ENCODE peak calls at places on chromosomes 1 and 21, in nine cellular contexts. J is H1, Y is HCT116, Z is K562, M is NB4, W is WTC11, A is A549, U is SK-N-SH, C is HepG2. G is an unnamed sample.

GRCh38 chr1:201400257-201401230 is 1.4 kb upstream of the LAD1 start:
- DNase-seq in A (no peak), U (no peak), W (no peak), C (no peak), Y (no peak), J (no peak), M (no peak), Z (no peak), G (no peak)

GRCh38 chr1:56683569-56683968 is 38.5 kb downstream of the PRKAA2 start:
- DNase-seq in Y (no peak), C (peak), U (no peak), W (no peak), J (no peak), A (no peak), Z (no peak), M (no peak), G (no peak)

GRCh38 chr1:67952071-67952470 is 98.4 kb downstream of the DIRAS3 start:
- DNase-seq in Y (no peak), U (no peak), C (no peak), M (no peak), A (no peak), W (no peak), J (no peak), Z (no peak), G (peak)

GRCh38 chr1:241465673-241466072 is 53.9 kb downstream of the FH start:
- DNase-seq in J (no peak), Y (no peak), U (no peak), A (no peak), Z (no peak), M (no peak), C (no peak), W (no peak), G (no peak)

GRCh38 chr1:115911298-115911697 is 65.0 kb upstream of the SLC22A15 start:
- DNase-seq in J (no peak), U (no peak), M (no peak), W (no peak), Z (no peak), C (no peak), Y (no peak), A (no peak), G (no peak)

GRCh38 chr1:6447818-6448748 is 17.9 kb downstream of the TNFRSF25 start:
- DNase-seq in W (peak), Z (no peak), C (peak), J (peak), Y (peak), A (no peak), M (no peak), U (no peak), G (no peak)

GRCh38 chr1:196180847-196181593 is 427.2 kb downstream of the KCNT2 start:
- DNase-seq in W (no peak), U (no peak), Z (no peak), Y (peak), M (peak), C (no peak), J (no peak), A (peak), G (peak)

GRCh38 chr1:27598288-27598687 is 5.7 kb downstream of the AHDC1 start:
- DNase-seq in C (no peak), U (peak), M (no peak), J (no peak), Y (no peak), A (no peak), Z (no peak), W (peak), G (no peak)

GRCh38 chr1:28122183-28122582 is 33.8 kb upstream of the EYA3 start:
- DNase-seq in A (no peak), U (no peak), J (no peak), Z (no peak), C (no peak), Y (no peak), M (no peak), W (no peak), G (no peak)

GRCh38 chr1:45244660-45245059 is 38.3 kb upstream of the ZSWIM5 start:
- DNase-seq in Y (no peak), A (no peak), J (no peak), W (no peak), U (no peak), Z (no peak), C (no peak), M (no peak), G (no peak)

GRCh38 chr1:154431586-154432373 is 26.6 kb downstream of the IL6R start:
- DNase-seq in W (no peak), J (no peak), A (peak), Y (no peak), C (no peak), M (peak), Z (peak), U (no peak), G (peak)

GRCh38 chr1:3053366-3053980 is 15.5 kb upstream of the PRDM16 start:
- DNase-seq in M (no peak), Y (no peak), U (no peak), Z (no peak), W (no peak), J (no peak), C (no peak), A (no peak), G (no peak)

GRCh38 chr1:225480825-225481434 is 53.1 kb upstream of the LBR start:
- DNase-seq in A (peak), M (peak), Y (peak), W (peak), J (peak), C (peak), U (peak), Z (peak), G (peak)

GRCh38 chr1:80892452-80892995 is 908.2 kb upstream of the ADGRL2 start:
- DNase-seq in M (no peak), C (no peak), J (no peak), W (no peak), Z (no peak), Y (no peak), U (no peak), A (no peak), G (no peak)

GRCh38 chr1:59367269-59368006 is 70.5 kb downstream of the FGGY start:
- DNase-seq in U (no peak), C (no peak), Y (no peak), J (no peak), Z (no peak), A (no peak), M (peak), W (no peak), G (no peak)

GRCh38 chr1:234926574-234927311 is 201.9 kb downstream of the TOMM20 start:
- DNase-seq in W (no peak), U (no peak), C (no peak), J (no peak), Z (no peak), A (no peak), M (no peak), Y (no peak), G (peak)

GRCh38 chr1:167344605-167345385 is 124.1 kb downstream of the POU2F1 start:
- DNase-seq in M (no peak), J (no peak), Y (no peak), Z (no peak), W (no peak), C (no peak), U (no peak), A (no peak), G (no peak)

GRCh38 chr1:195941314-195941713 is 666.9 kb downstream of the KCNT2 start:
- DNase-seq in A (no peak), Y (no peak), M (no peak), Z (no peak), J (no peak), W (no peak), U (no peak), C (no peak), G (no peak)

GRCh38 chr1:17274186-17275170 is 25.6 kb downstream of the PADI3 start:
- DNase-seq in A (peak), W (peak), Y (peak), M (peak), U (peak), C (peak), Z (peak), J (peak), G (peak)

GRCh38 chr1:213993929-213994328 is 6.2 kb downstream of the PROX1 start:
- DNase-seq in Z (no peak), Y (no peak), W (no peak), C (no peak), J (no peak), M (no peak), U (peak), A (no peak), G (no peak)

GRCh38 chr1:183807549-183808168 is 2.7 kb downstream of the RGL1 start:
- DNase-seq in W (no peak), A (no peak), U (no peak), Y (no peak), Z (no peak), C (no peak), M (no peak), J (no peak), G (no peak)

GRCh38 chr1:180560200-180560867 is 1.6 kb downstream of the OVAAL start:
- DNase-seq in A (no peak), J (no peak), Y (no peak), M (no peak), W (no peak), U (no peak), C (peak), Z (no peak), G (no peak)

GRCh38 chr1:193606035-193606434 is 419.6 kb upstream of the B3GALT2 start:
- DNase-seq in U (no peak), C (no peak), J (no peak), A (no peak), Z (no peak), M (no peak), W (no peak), Y (no peak), G (no peak)

GRCh38 chr1:147072371-147073061 is 99.8 kb downstream of the PRKAB2 start:
- DNase-seq in Z (no peak), Y (no peak), J (peak), C (no peak), W (peak), M (no peak), A (no peak), U (peak), G (no peak)

GRCh38 chr1:48692235-48692634 is 84.5 kb downstream of the BEND5 start:
- DNase-seq in W (no peak), U (no peak), A (no peak), Y (no peak), J (no peak), C (no peak), M (no peak), Z (no peak), G (no peak)

GRCh38 chr1:51926171-51926812 is 47.8 kb upstream of the NRDC start:
- DNase-seq in W (no peak), Y (no peak), M (peak), U (no peak), Z (peak), J (no peak), C (no peak), A (peak), G (peak)

GRCh38 chr1:91579658-91580228 is 79.1 kb downstream of the CDC7 start:
- DNase-seq in U (no peak), C (no peak), W (no peak), M (no peak), A (no peak), J (no peak), Y (no peak), Z (no peak), G (no peak)

GRCh38 chr1:41411229-41411628 is 50.0 kb downstream of the FOXO6 start:
- DNase-seq in A (no peak), Y (no peak), M (no peak), Z (no peak), U (no peak), W (no peak), J (no peak), C (no peak), G (no peak)

DNA sequence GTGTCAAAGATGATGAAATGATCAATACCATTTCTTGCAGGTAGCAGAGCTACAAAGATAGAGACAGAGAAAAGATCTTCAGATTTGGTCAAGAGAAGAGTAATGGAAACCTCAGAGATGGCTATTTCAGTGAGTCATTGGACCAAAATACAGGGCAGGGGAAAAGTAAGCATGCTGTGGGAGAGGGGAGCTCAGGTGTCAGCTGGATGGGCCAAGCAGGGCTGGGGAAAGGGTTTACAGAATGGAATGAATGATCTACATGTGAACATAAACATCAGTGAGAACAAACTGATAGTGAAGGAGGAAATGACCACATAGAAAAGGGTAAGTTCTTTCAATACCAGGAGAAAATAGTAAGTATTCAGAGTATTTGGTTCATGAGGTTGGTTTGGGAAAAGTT is 61.4 kb upstream of the CNN3 start:
- DNase-seq in Z (no peak), C (no peak), Y (no peak), W (no peak), J (no peak), A (no peak), M (no peak), U (no peak), G (peak)
- TF ChIP-seq MAX in Z (no peak), C (no peak), Y (no peak), W (no peak), J (no peak), A (no peak), M (no peak), U (no peak), G (no peak)

DNA sequence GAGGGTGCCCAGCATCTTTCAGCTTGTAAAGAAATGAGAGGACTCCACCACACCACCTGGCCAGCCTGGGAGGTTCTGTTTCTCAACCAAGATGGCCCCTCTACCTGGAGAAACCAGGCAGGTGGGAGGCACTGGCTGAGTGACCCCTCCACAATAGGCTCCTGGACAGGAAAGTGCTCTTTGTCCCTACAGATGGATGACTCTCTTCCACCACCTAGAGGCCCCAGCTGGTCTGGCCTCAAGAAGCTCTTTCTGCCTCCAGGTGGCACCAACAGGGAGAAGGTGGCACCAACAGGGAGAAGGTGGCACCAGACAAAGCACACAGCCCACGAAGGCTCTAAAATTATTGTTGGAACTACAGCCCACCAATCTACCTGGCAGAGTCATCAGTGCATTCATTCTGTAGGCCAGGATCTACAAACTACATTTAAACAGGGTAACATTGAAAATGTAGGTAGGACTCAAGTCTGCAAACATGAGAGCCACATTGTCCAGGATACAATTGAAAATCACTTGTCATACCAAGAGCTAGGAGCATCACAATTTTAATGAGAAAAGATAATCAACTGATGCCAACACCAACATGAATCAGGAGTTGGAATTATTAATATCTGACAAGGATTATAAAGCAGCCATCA is 14.4 kb downstream of the TMPRSS3 start:
- DNase-seq in U (no peak), Y (peak), W (peak), C (peak), J (no peak), Z (no peak), M (peak), A (peak), G (peak)
- TF ChIP-seq MAX in U (no peak), Y (peak), W (no peak), C (no peak), J (peak), Z (no peak), M (no peak), A (no peak), G (no peak)

GRCh38 chr1:233815357-233815756 is 89.1 kb upstream of the SLC35F3 start:
- DNase-seq in C (no peak), W (no peak), Y (no peak), U (no peak), A (no peak), Z (no peak), M (no peak), J (no peak), G (no peak)
- TF ChIP-seq MAX in C (no peak), W (no peak), Y (no peak), U (no peak), A (no peak), Z (no peak), M (no peak), J (no peak), G (no peak)

GRCh38 chr1:212313616-212314015 is 28.4 kb downstream of the PPP2R5A start:
- DNase-seq in Z (no peak), M (no peak), J (no peak), W (no peak), U (no peak), A (no peak), C (no peak), Y (no peak), G (no peak)
- TF ChIP-seq MAX in Z (no peak), M (no peak), J (no peak), W (no peak), U (no peak), A (no peak), C (no peak), Y (no peak), G (no peak)

DNA sequence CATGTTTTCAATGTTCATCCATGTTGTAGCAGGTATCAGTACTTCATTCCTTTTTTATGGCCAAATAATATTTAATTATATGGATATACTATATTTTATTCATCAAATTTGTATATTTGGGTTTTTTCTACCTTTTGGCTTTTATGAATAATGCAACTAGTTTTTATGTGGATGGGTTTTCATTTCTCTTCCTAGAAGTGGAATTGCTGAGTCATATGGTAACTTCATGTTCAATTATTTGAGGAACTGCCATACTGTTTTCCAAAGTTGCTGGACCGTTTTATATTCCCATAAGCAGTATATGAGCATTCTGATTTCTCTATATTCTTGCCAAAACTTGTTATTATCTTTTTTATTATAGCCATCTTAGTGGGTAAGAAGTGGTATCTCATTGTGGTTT is 16.0 kb downstream of the CFAP57 start:
- DNase-seq in Y (no peak), U (no peak), W (no peak), A (no peak), M (no peak), Z (no peak), J (no peak), C (no peak), G (no peak)
- TF ChIP-seq MAX in Y (no peak), U (no peak), W (no peak), A (no peak), M (no peak), Z (no peak), J (no peak), C (no peak), G (no peak)

GRCh38 chr1:204429746-204430145 is 18.1 kb upstream of the PPP1R15B start:
- DNase-seq in A (no peak), U (no peak), M (no peak), Y (no peak), Z (no peak), W (no peak), J (no peak), C (no peak), G (no peak)

GRCh38 chr1:204424621-204425020 is 13.0 kb upstream of the PPP1R15B start:
- DNase-seq in A (no peak), W (no peak), J (no peak), U (no peak), Y (no peak), Z (no peak), C (no peak), M (no peak), G (no peak)

GRCh38 chr1:204426474-204426873 is 14.9 kb upstream of the PPP1R15B start:
- DNase-seq in A (no peak), U (no peak), W (no peak), Z (no peak), Y (no peak), M (no peak), C (no peak), J (no peak), G (no peak)

GRCh38 chr1:204427302-204427701 is 15.7 kb upstream of the PPP1R15B start:
- DNase-seq in W (no peak), U (no peak), C (no peak), A (no peak), Z (no peak), Y (no peak), M (no peak), J (no peak), G (no peak)

GRCh38 chr1:204426035-204426436 is 14.4 kb upstream of the PPP1R15B start:
- DNase-seq in C (peak), Y (no peak), U (no peak), J (no peak), M (peak), W (no peak), Z (no peak), A (peak), G (no peak)
- TF ChIP-seq MAX in C (no peak), Y (no peak), U (no peak), J (no peak), M (no peak), W (no peak), Z (no peak), A (peak), G (no peak)

GRCh38 chr1:223419115-223419514 is 25.9 kb downstream of the CCDC185 start:
- DNase-seq in J (no peak), U (no peak), A (no peak), W (no peak), Y (no peak), C (no peak), Z (no peak), M (no peak), G (no peak)

GRCh38 chr1:223419561-223419960 is 26.3 kb downstream of the CCDC185 start:
- DNase-seq in J (no peak), A (no peak), C (no peak), Y (no peak), W (no peak), M (no peak), U (no peak), Z (no peak), G (no peak)

GRCh38 chr1:223421025-223421424 is 27.8 kb downstream of the CCDC185 start:
- DNase-seq in U (no peak), C (no peak), Z (no peak), Y (no peak), W (no peak), M (no peak), J (no peak), A (no peak), G (no peak)

GRCh38 chr1:223417903-223418663 is 24.9 kb downstream of the CCDC185 start:
- DNase-seq in W (no peak), M (no peak), A (no peak), Z (no peak), Y (no peak), J (no peak), C (no peak), U (no peak), G (no peak)

DNA sequence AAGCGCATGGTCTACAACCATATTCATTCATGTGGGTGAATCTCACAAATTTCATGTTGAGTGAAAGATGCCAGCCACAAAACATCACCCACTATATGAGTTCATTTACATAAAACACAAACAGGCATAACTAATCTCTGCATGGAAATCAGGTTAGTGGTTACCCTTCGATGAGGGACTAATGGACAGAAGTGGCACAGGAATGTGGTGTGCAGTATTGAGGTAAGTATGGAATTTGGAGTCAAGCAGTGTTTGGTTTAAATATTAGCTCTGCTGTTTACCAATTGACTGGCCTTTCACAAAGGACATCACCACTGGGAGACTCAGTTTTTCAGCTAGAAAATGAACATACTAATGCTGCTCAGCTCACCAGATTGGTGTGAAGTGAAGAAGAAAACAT is 24.2 kb downstream of the CCDC185 start:
- DNase-seq in M (no peak), Z (no peak), U (no peak), W (no peak), C (peak), J (no peak), Y (no peak), A (no peak), G (no peak)
- TF ChIP-seq MAX in M (no peak), Z (no peak), U (no peak), W (no peak), C (no peak), J (no peak), Y (no peak), A (no peak), G (no peak)

DNA sequence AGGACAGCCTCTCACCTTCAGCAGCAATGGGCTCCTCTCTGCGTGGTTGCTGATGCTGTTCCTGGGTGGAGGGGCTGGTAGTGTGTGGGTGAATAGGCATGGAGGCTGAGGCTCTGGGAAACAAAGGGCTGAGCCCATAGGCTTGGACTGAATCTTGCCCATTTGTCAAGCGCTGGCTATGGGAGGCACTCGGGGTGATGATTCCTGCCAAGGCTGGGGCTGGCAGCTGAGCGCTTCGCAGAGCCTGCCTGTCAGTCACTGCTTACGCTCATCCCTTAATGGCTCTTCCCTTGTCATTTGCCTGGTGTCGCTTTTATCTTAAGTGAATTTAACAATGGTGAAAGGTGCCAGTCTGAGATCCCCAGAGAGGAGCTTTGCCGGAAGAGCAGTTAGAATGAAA is 353.3 kb downstream of the PBX1 start:
- DNase-seq in J (no peak), C (no peak), U (no peak), Y (no peak), Z (no peak), M (no peak), A (no peak), W (no peak), G (no peak)
- TF ChIP-seq MAX in J (no peak), C (no peak), U (no peak), Y (no peak), Z (no peak), M (no peak), A (no peak), W (no peak), G (no peak)

G was measured in endothelial cell of umbilical vein.